ENCODE peak calls at places on chromosomes 1 and 21, in seven cellular contexts. One of them, this sample, is unnamed.

GRCh38 chr1:3454811-3455618 is 550 bp downstream of the ARHGEF16 start:
- DNase-seq in Right ventricle myocardium inferior: peak; percentile 75
- DNase-seq in HS-27A: no peak
- DNase-seq in prostate gland: no peak
- DNase-seq in lung: no peak
- DNase-seq in HTR-8/SVneo: peak; percentile 53
- DNase-seq in NCI-H2081: peak; percentile 43
- DNase-seq in this sample: no peak

GRCh38 chr21:44938976-44939531 is 775 bp upstream of the SLX9 start:
- DNase-seq in Right ventricle myocardium inferior: no peak
- DNase-seq in HS-27A: no peak
- DNase-seq in prostate gland: peak; percentile 76
- DNase-seq in lung: no peak
- DNase-seq in HTR-8/SVneo: no peak
- DNase-seq in NCI-H2081: no peak
- DNase-seq in this sample: no peak

GRCh38 chr1:229509576-229509975 is 1.4 kb upstream of the NUP133 start:
- DNase-seq in Right ventricle myocardium inferior: no peak
- DNase-seq in HS-27A: no peak
- DNase-seq in prostate gland: no peak
- DNase-seq in lung: no peak
- DNase-seq in HTR-8/SVneo: no peak
- DNase-seq in NCI-H2081: peak; percentile 35
- DNase-seq in this sample: no peak

GRCh38 chr1:88685239-88685604 is 1.1 kb downstream of the PKN2 start:
- DNase-seq in Right ventricle myocardium inferior: no peak
- DNase-seq in HS-27A: no peak
- DNase-seq in prostate gland: no peak
- DNase-seq in lung: no peak
- DNase-seq in HTR-8/SVneo: no peak
- DNase-seq in NCI-H2081: no peak
- DNase-seq in this sample: no peak

GRCh38 chr1:50976111-50976889 is 6.3 kb downstream of the CDKN2C start:
- DNase-seq in Right ventricle myocardium inferior: no peak
- DNase-seq in HS-27A: no peak
- DNase-seq in prostate gland: no peak
- DNase-seq in lung: no peak
- DNase-seq in HTR-8/SVneo: no peak
- DNase-seq in NCI-H2081: peak; percentile 80
- DNase-seq in this sample: no peak

GRCh38 chr1:197285526-197286217 is 17.6 kb downstream of the CRB1 start:
- DNase-seq in Right ventricle myocardium inferior: no peak
- DNase-seq in HS-27A: no peak
- DNase-seq in prostate gland: no peak
- DNase-seq in lung: no peak
- DNase-seq in HTR-8/SVneo: no peak
- DNase-seq in NCI-H2081: no peak
- DNase-seq in this sample: no peak

GRCh38 chr1:214570442-214570841 is 19.0 kb upstream of the PTPN14 start:
- DNase-seq in Right ventricle myocardium inferior: no peak
- DNase-seq in HS-27A: no peak
- DNase-seq in prostate gland: no peak
- DNase-seq in lung: no peak
- DNase-seq in HTR-8/SVneo: no peak
- DNase-seq in NCI-H2081: no peak
- DNase-seq in this sample: no peak

GRCh38 chr1:200976634-200977033 is 46.9 kb downstream of the KIF21B start:
- DNase-seq in Right ventricle myocardium inferior: no peak
- DNase-seq in HS-27A: no peak
- DNase-seq in prostate gland: no peak
- DNase-seq in lung: no peak
- DNase-seq in HTR-8/SVneo: no peak
- DNase-seq in NCI-H2081: no peak
- DNase-seq in this sample: no peak

GRCh38 chr1:56424744-56425493 is 154.4 kb downstream of the PLPP3 start:
- DNase-seq in Right ventricle myocardium inferior: peak; percentile 78
- DNase-seq in HS-27A: peak; percentile 91
- DNase-seq in prostate gland: no peak
- DNase-seq in lung: peak; percentile 39
- DNase-seq in HTR-8/SVneo: no peak
- DNase-seq in NCI-H2081: no peak
- DNase-seq in this sample: peak; percentile 64

GRCh38 chr1:916173-917075 is 7.3 kb upstream of the SAMD11 start:
- DNase-seq in Right ventricle myocardium inferior: peak; percentile 54
- DNase-seq in HS-27A: no peak
- DNase-seq in prostate gland: no peak
- DNase-seq in lung: no peak
- DNase-seq in HTR-8/SVneo: no peak
- DNase-seq in NCI-H2081: peak; percentile 53
- DNase-seq in this sample: no peak

GRCh38 chr1:22104074-22104473 is 38.8 kb downstream of the WNT4 start:
- DNase-seq in Right ventricle myocardium inferior: no peak
- DNase-seq in HS-27A: no peak
- DNase-seq in prostate gland: no peak
- DNase-seq in lung: no peak
- DNase-seq in HTR-8/SVneo: no peak
- DNase-seq in NCI-H2081: no peak
- DNase-seq in this sample: no peak

GRCh38 chr1:178379807-178380206 is 117.0 kb downstream of the CLEC20A start:
- DNase-seq in Right ventricle myocardium inferior: no peak
- DNase-seq in HS-27A: no peak
- DNase-seq in prostate gland: no peak
- DNase-seq in lung: no peak
- DNase-seq in HTR-8/SVneo: no peak
- DNase-seq in NCI-H2081: no peak
- DNase-seq in this sample: no peak

GRCh38 chr1:227951624-227952373 is 4.1 kb upstream of the WNT9A start:
- DNase-seq in Right ventricle myocardium inferior: no peak
- DNase-seq in HS-27A: no peak
- DNase-seq in prostate gland: no peak
- DNase-seq in lung: no peak
- DNase-seq in HTR-8/SVneo: no peak
- DNase-seq in NCI-H2081: no peak
- DNase-seq in this sample: no peak

GRCh38 chr1:18816808-18817207 is 42.7 kb downstream of the TAS1R2 start:
- DNase-seq in Right ventricle myocardium inferior: no peak
- DNase-seq in HS-27A: no peak
- DNase-seq in prostate gland: no peak
- DNase-seq in lung: no peak
- DNase-seq in HTR-8/SVneo: no peak
- DNase-seq in NCI-H2081: no peak
- DNase-seq in this sample: no peak

GRCh38 chr1:60984066-60984799 is 98.1 kb upstream of the NFIA start:
- DNase-seq in Right ventricle myocardium inferior: peak; percentile 72
- DNase-seq in HS-27A: no peak
- DNase-seq in prostate gland: no peak
- DNase-seq in lung: no peak
- DNase-seq in HTR-8/SVneo: no peak
- DNase-seq in NCI-H2081: no peak
- DNase-seq in this sample: no peak

GRCh38 chr21:28885853-28886177 is 106.9 kb downstream of the LTN1 start:
- DNase-seq in Right ventricle myocardium inferior: no peak
- DNase-seq in HS-27A: no peak
- DNase-seq in prostate gland: no peak
- DNase-seq in lung: no peak
- DNase-seq in HTR-8/SVneo: no peak
- DNase-seq in NCI-H2081: no peak
- DNase-seq in this sample: no peak

GRCh38 chr1:175415133-175415712 is 222.6 kb upstream of the KIAA0040 start:
- DNase-seq in Right ventricle myocardium inferior: no peak
- DNase-seq in HS-27A: no peak
- DNase-seq in prostate gland: no peak
- DNase-seq in lung: no peak
- DNase-seq in HTR-8/SVneo: no peak
- DNase-seq in NCI-H2081: no peak
- DNase-seq in this sample: no peak

GRCh38 chr1:244860078-244860477 is 4.3 kb downstream of the HNRNPU start:
- DNase-seq in Right ventricle myocardium inferior: no peak
- DNase-seq in HS-27A: no peak
- DNase-seq in prostate gland: no peak
- DNase-seq in lung: no peak
- DNase-seq in HTR-8/SVneo: no peak
- DNase-seq in NCI-H2081: no peak
- DNase-seq in this sample: no peak

GRCh38 chr1:29123871-29124365 is at the start of gene TMEM200B:
- DNase-seq in Right ventricle myocardium inferior: no peak
- DNase-seq in HS-27A: no peak
- DNase-seq in prostate gland: no peak
- DNase-seq in lung: no peak
- DNase-seq in HTR-8/SVneo: no peak
- DNase-seq in NCI-H2081: no peak
- DNase-seq in this sample: no peak

GRCh38 chr1:242523968-242524570 is 428 bp downstream of the PLD5 start:
- DNase-seq in Right ventricle myocardium inferior: no peak
- DNase-seq in HS-27A: no peak
- DNase-seq in prostate gland: peak; percentile 13
- DNase-seq in lung: no peak
- DNase-seq in HTR-8/SVneo: no peak
- DNase-seq in NCI-H2081: peak; percentile 80
- DNase-seq in this sample: no peak

GRCh38 chr1:2270260-2271100 is 42.4 kb downstream of the SKI start:
- DNase-seq in Right ventricle myocardium inferior: peak; percentile 70
- DNase-seq in HS-27A: no peak
- DNase-seq in prostate gland: no peak
- DNase-seq in lung: no peak
- DNase-seq in HTR-8/SVneo: no peak
- DNase-seq in NCI-H2081: no peak
- DNase-seq in this sample: no peak

GRCh38 chr1:189429610-189430009 is 1048.1 kb downstream of the BRINP3 start:
- DNase-seq in Right ventricle myocardium inferior: no peak
- DNase-seq in HS-27A: peak; percentile 23
- DNase-seq in prostate gland: no peak
- DNase-seq in lung: no peak
- DNase-seq in HTR-8/SVneo: peak; percentile 5
- DNase-seq in NCI-H2081: peak; percentile 76
- DNase-seq in this sample: peak; percentile 22

GRCh38 chr1:30756545-30757195 is 904 bp downstream of the LAPTM5 start:
- DNase-seq in Right ventricle myocardium inferior: peak; percentile 90
- DNase-seq in HS-27A: peak; percentile 24
- DNase-seq in prostate gland: no peak
- DNase-seq in lung: peak; percentile 75
- DNase-seq in HTR-8/SVneo: peak; percentile 69
- DNase-seq in NCI-H2081: no peak
- DNase-seq in this sample: no peak

GRCh38 chr1:53061123-53061858 is 722 bp upstream of the PODN start:
- DNase-seq in Right ventricle myocardium inferior: peak; percentile 85
- DNase-seq in HS-27A: no peak
- DNase-seq in prostate gland: no peak
- DNase-seq in lung: no peak
- DNase-seq in HTR-8/SVneo: no peak
- DNase-seq in NCI-H2081: no peak
- DNase-seq in this sample: no peak

GRCh38 chr1:206723500-206724472 is 39.1 kb downstream of the MAPKAPK2 start:
- DNase-seq in Right ventricle myocardium inferior: no peak
- DNase-seq in HS-27A: no peak
- DNase-seq in prostate gland: no peak
- DNase-seq in lung: peak; percentile 79
- DNase-seq in HTR-8/SVneo: peak; percentile 19
- DNase-seq in NCI-H2081: no peak
- DNase-seq in this sample: no peak

GRCh38 chr1:54402896-54403295 is 3.3 kb downstream of the SSBP3 start:
- DNase-seq in Right ventricle myocardium inferior: no peak
- DNase-seq in HS-27A: no peak
- DNase-seq in prostate gland: no peak
- DNase-seq in lung: no peak
- DNase-seq in HTR-8/SVneo: no peak
- DNase-seq in NCI-H2081: no peak
- DNase-seq in this sample: no peak

GRCh38 chr1:204544321-204544720 is 28.1 kb downstream of the MDM4 start:
- DNase-seq in Right ventricle myocardium inferior: no peak
- DNase-seq in HS-27A: no peak
- DNase-seq in prostate gland: no peak
- DNase-seq in lung: no peak
- DNase-seq in HTR-8/SVneo: no peak
- DNase-seq in NCI-H2081: no peak
- DNase-seq in this sample: peak; percentile 20

This sample was measured in glomerular endothelial cell.